ENCODE peak calls at places on chromosomes 1 and 21, in six cellular contexts. M is esophagus squamous epithelium, Z is mucosa of descending colon, J is astrocyte of the spinal cord, L is left ventricle myocardium inferior, I is GM12865. W is an unnamed sample.

GRCh38 chr1:9293512-9294439 is 1.1 kb downstream of the SPSB1 start:
- DNase-seq in M (no peak), Z (peak; percentile 76), J (no peak), L (peak; percentile 37), I (peak; percentile 25), W (peak; percentile 52)

GRCh38 chr1:162019006-162019405 is 4.7 kb downstream of the OLFML2B start:
- DNase-seq in M (no peak), Z (no peak), J (peak; percentile 76), L (no peak), I (no peak), W (peak; percentile 97)

GRCh38 chr1:92599184-92599583 is 112.5 kb upstream of the GFI1 start:
- DNase-seq in M (no peak), Z (no peak), J (peak; percentile 55), L (no peak), I (peak; percentile 54), W (peak; percentile 30)

GRCh38 chr1:112904071-112904830 is 51.7 kb downstream of the SLC16A1 start:
- DNase-seq in M (no peak), Z (no peak), J (peak; percentile 63), L (no peak), I (peak; percentile 14), W (peak; percentile 98)

GRCh38 chr21:38380391-38381137 is 117.7 kb downstream of the ERG start:
- DNase-seq in M (no peak), Z (no peak), J (peak; percentile 13), L (no peak), I (no peak), W (peak; percentile 19)

GRCh38 chr1:195462646-195463045 is 1145.6 kb downstream of the KCNT2 start:
- DNase-seq in M (no peak), Z (no peak), J (peak; percentile 13), L (no peak), I (no peak), W (peak; percentile 79)

GRCh38 chr1:70358921-70359564 is 4.5 kb upstream of the ANKRD13C start:
- DNase-seq in M (no peak), Z (no peak), J (peak; percentile 63), L (no peak), I (peak; percentile 47), W (peak; percentile 45)

GRCh38 chr1:210213335-210213734 is 19.3 kb upstream of the SERTAD4 start:
- DNase-seq in M (no peak), Z (no peak), J (no peak), L (no peak), I (no peak), W (no peak)

GRCh38 chr1:27606708-27607238 is 2.8 kb upstream of the AHDC1 start:
- DNase-seq in M (no peak), Z (no peak), J (no peak), L (no peak), I (no peak), W (peak; percentile 53)
- TF ChIP-seq CTCF in M (no peak), Z (no peak), J (no peak), L (no peak), I (no peak), W (no peak)

GRCh38 chr1:223129229-223129851 is 13.7 kb downstream of the TLR5 start:
- DNase-seq in M (no peak), Z (peak; percentile 82), J (peak; percentile 40), L (peak; percentile 80), I (peak; percentile 46), W (peak; percentile 45)
- H3K4me3 ChIP-seq in M (no peak overlapping the region), Z (no peak overlapping the region), J (no peak overlapping the region), L (peak overlapping the region; percentile 36), I (no peak overlapping the region), W (no peak overlapping the region)

GRCh38 chr1:45854724-45855123 is 51.3 kb downstream of the MAST2 start:
- DNase-seq in M (no peak), Z (no peak), J (no peak), L (no peak), I (no peak), W (peak; percentile 24)
- TF ChIP-seq CTCF in M (no peak), Z (no peak), J (no peak), L (no peak), I (no peak), W (peak; percentile 19)

GRCh38 chr1:59698386-59698785 is 116.4 kb upstream of the HOOK1 start:
- DNase-seq in M (no peak), Z (no peak), J (no peak), L (no peak), I (no peak), W (no peak)
- H3K4me3 ChIP-seq in M (no peak overlapping the region), Z (no peak overlapping the region), J (no peak overlapping the region), L (no peak overlapping the region), I (no peak overlapping the region), W (no peak overlapping the region)

GRCh38 chr21:41960386-41960785 is 6.6 kb upstream of the C2CD2 start:
- DNase-seq in M (no peak), Z (no peak), J (no peak), L (no peak), I (no peak), W (no peak)

GRCh38 chr21:41958886-41959563 is 5.2 kb upstream of the C2CD2 start:
- DNase-seq in M (no peak), Z (no peak), J (no peak), L (no peak), I (no peak), W (peak; percentile 81)

GRCh38 chr21:41956926-41957729 is 3.3 kb upstream of the C2CD2 start:
- DNase-seq in M (no peak), Z (no peak), J (peak; percentile 74), L (no peak), I (no peak), W (peak; percentile 63)

GRCh38 chr21:41955516-41955915 is 1.7 kb upstream of the C2CD2 start:
- DNase-seq in M (no peak), Z (no peak), J (no peak), L (no peak), I (peak; percentile 57), W (no peak)

DNA sequence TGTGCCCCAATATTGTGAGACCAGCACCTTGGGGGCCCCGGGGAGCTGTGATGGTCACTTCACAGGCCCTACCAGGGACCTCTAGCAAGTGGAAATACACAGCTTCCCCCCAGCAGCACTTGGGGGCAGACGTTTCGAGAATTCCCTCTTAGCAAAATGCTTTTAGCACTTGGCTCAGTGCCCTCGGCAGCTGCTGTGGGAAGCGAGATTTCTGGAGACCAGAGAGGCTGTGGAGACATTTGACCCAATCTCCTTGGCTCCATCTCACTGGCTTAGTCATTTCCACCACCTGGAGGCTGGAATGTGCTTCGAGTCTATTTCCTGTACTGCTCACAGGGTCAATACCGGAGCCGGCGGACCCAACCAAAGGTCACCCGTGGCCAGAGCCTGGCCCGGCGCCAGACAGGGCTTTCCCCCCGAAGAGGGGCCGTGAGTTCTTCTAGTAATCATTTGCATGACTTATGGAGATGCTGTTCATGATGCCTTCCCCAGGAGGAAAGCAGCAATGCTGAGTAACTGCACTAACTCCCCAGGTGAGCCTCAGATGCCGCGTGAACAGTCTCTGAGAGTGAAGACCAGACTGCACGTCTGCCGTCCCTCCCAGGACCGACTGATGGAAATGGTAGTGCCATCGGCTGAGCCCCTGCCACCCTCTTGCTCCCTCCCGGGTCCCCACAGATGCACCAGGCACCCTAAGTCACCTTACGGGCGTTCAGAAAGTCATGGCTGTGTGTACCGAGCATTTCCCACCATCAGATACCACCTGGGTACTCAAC is 4.4 kb upstream of the C2CD2 start:
- DNase-seq in M (no peak), Z (peak; percentile 55), J (peak; percentile 95), L (peak; percentile 75), I (no peak), W (peak; percentile 74)
- TF ChIP-seq CTCF in M (no peak), Z (no peak), J (peak; percentile 21), L (peak; percentile 56), I (no peak), W (peak; percentile 42)

GRCh38 chr1:228283043-228283371 is 75.2 kb downstream of the OBSCN start:
- DNase-seq in M (no peak), Z (no peak), J (no peak), L (peak; percentile 13), I (no peak), W (no peak)

GRCh38 chr1:228285661-228286504 is 78.0 kb downstream of the OBSCN start:
- DNase-seq in M (no peak), Z (peak; percentile 8), J (no peak), L (no peak), I (no peak), W (no peak)

GRCh38 chr1:228284148-228284495 is 76.3 kb downstream of the OBSCN start:
- DNase-seq in M (no peak), Z (no peak), J (no peak), L (no peak), I (no peak), W (no peak)

GRCh38 chr1:228283476-228284147 is 75.8 kb downstream of the OBSCN start:
- DNase-seq in M (no peak), Z (peak; percentile 8), J (no peak), L (peak; percentile 13), I (no peak), W (no peak)

GRCh38 chr1:228284521-228284920 is 76.7 kb downstream of the OBSCN start:
- DNase-seq in M (no peak), Z (no peak), J (no peak), L (no peak), I (no peak), W (no peak)
- H3K4me3 ChIP-seq in M (no peak overlapping the region), Z (no peak overlapping the region), J (no peak overlapping the region), L (no peak overlapping the region), I (no peak overlapping the region), W (no peak overlapping the region)

W was measured in epithelial cell of esophagus.